ENCODE peak calls at places on chromosome 6, in eight cellular contexts. One of them, this sample, is unnamed.
A peak's percentile ranks its signal among the peaks of the same experiment; 100 is the strongest.

GRCh38 chr6:39100358-39100757 is 14.6 kb downstream of the SAYSD1 start:
- DNase-seq in IMR-90: no peak
- DNase-seq in cardiac muscle cell: no peak
- DNase-seq in lower lobe of right lung: no peak
- DNase-seq in neural progenitor cell: no peak
- DNase-seq in upper lobe of right lung: no peak
- DNase-seq in GM23338: no peak
- DNase-seq in fibroblast of lung: no peak
- DNase-seq in this sample: peak; percentile 40

GRCh38 chr6:167826230-167827061 is at the start of gene AFDN:
- DNase-seq in IMR-90: peak; percentile 21
- DNase-seq in cardiac muscle cell: peak; percentile 66
- DNase-seq in lower lobe of right lung: peak; percentile 83
- DNase-seq in neural progenitor cell: peak; percentile 89
- DNase-seq in upper lobe of right lung: peak; percentile 89
- DNase-seq in GM23338: peak; percentile 78
- DNase-seq in fibroblast of lung: peak; percentile 33
- DNase-seq in this sample: peak; percentile 80

GRCh38 chr6:56329296-56330050 is 82.1 kb upstream of the COL21A1 start:
- DNase-seq in IMR-90: peak; percentile 78
- DNase-seq in cardiac muscle cell: peak; percentile 88
- DNase-seq in lower lobe of right lung: no peak
- DNase-seq in neural progenitor cell: no peak
- DNase-seq in upper lobe of right lung: no peak
- DNase-seq in GM23338: no peak
- DNase-seq in fibroblast of lung: peak; percentile 72
- DNase-seq in this sample: no peak

GRCh38 chr6:166862287-166862977 is 93.9 kb downstream of the RNASET2 start:
- DNase-seq in IMR-90: no peak
- DNase-seq in cardiac muscle cell: peak; percentile 5
- DNase-seq in lower lobe of right lung: no peak
- DNase-seq in neural progenitor cell: peak; percentile 76
- DNase-seq in upper lobe of right lung: no peak
- DNase-seq in GM23338: peak; percentile 83
- DNase-seq in fibroblast of lung: no peak
- DNase-seq in this sample: no peak

GRCh38 chr6:166512567-166512966 is 73.9 kb downstream of the RAMACL start:
- DNase-seq in IMR-90: no peak
- DNase-seq in cardiac muscle cell: no peak
- DNase-seq in lower lobe of right lung: no peak
- DNase-seq in neural progenitor cell: no peak
- DNase-seq in upper lobe of right lung: no peak
- DNase-seq in GM23338: no peak
- DNase-seq in fibroblast of lung: no peak
- DNase-seq in this sample: peak; percentile 83

GRCh38 chr6:108117427-108118358 is 43.2 kb upstream of the OSTM1 start:
- DNase-seq in IMR-90: peak; percentile 21
- DNase-seq in cardiac muscle cell: peak; percentile 21
- DNase-seq in lower lobe of right lung: peak; percentile 69
- DNase-seq in neural progenitor cell: peak; percentile 63
- DNase-seq in upper lobe of right lung: peak; percentile 79
- DNase-seq in GM23338: peak; percentile 88
- DNase-seq in fibroblast of lung: peak; percentile 18
- DNase-seq in this sample: peak; percentile 61

GRCh38 chr6:29816030-29816429 is 11.6 kb upstream of the HLA-G start:
- DNase-seq in IMR-90: no peak
- DNase-seq in cardiac muscle cell: no peak
- DNase-seq in lower lobe of right lung: no peak
- DNase-seq in neural progenitor cell: no peak
- DNase-seq in upper lobe of right lung: no peak
- DNase-seq in GM23338: no peak
- DNase-seq in fibroblast of lung: no peak
- DNase-seq in this sample: no peak

GRCh38 chr6:159719287-159719686 is 8.0 kb upstream of the WTAP start:
- DNase-seq in IMR-90: peak; percentile 25
- DNase-seq in cardiac muscle cell: no peak
- DNase-seq in lower lobe of right lung: no peak
- DNase-seq in neural progenitor cell: no peak
- DNase-seq in upper lobe of right lung: no peak
- DNase-seq in GM23338: no peak
- DNase-seq in fibroblast of lung: no peak
- DNase-seq in this sample: no peak

GRCh38 chr6:168307695-168308021 is 11.9 kb downstream of the DACT2 start:
- DNase-seq in IMR-90: no peak
- DNase-seq in cardiac muscle cell: no peak
- DNase-seq in lower lobe of right lung: no peak
- DNase-seq in neural progenitor cell: no peak
- DNase-seq in upper lobe of right lung: no peak
- DNase-seq in GM23338: no peak
- DNase-seq in fibroblast of lung: no peak
- DNase-seq in this sample: no peak

GRCh38 chr6:33167374-33168148 is 24.7 kb downstream of the COL11A2 start:
- DNase-seq in IMR-90: no peak
- DNase-seq in cardiac muscle cell: no peak
- DNase-seq in lower lobe of right lung: no peak
- DNase-seq in neural progenitor cell: no peak
- DNase-seq in upper lobe of right lung: peak; percentile 59
- DNase-seq in GM23338: no peak
- DNase-seq in fibroblast of lung: no peak
- DNase-seq in this sample: no peak

GRCh38 chr6:82045965-82046756 is 201.4 kb downstream of the IBTK start:
- DNase-seq in IMR-90: peak; percentile 87
- DNase-seq in cardiac muscle cell: peak; percentile 54
- DNase-seq in lower lobe of right lung: no peak
- DNase-seq in neural progenitor cell: no peak
- DNase-seq in upper lobe of right lung: no peak
- DNase-seq in GM23338: no peak
- DNase-seq in fibroblast of lung: peak; percentile 78
- DNase-seq in this sample: no peak

GRCh38 chr6:109420751-109421150 is 19.7 kb downstream of the PPIL6 start:
- DNase-seq in IMR-90: no peak
- DNase-seq in cardiac muscle cell: no peak
- DNase-seq in lower lobe of right lung: no peak
- DNase-seq in neural progenitor cell: no peak
- DNase-seq in upper lobe of right lung: no peak
- DNase-seq in GM23338: no peak
- DNase-seq in fibroblast of lung: no peak
- DNase-seq in this sample: no peak

GRCh38 chr6:3856576-3856975 is 7.4 kb downstream of the FAM50B start:
- DNase-seq in IMR-90: no peak
- DNase-seq in cardiac muscle cell: no peak
- DNase-seq in lower lobe of right lung: no peak
- DNase-seq in neural progenitor cell: no peak
- DNase-seq in upper lobe of right lung: no peak
- DNase-seq in GM23338: no peak
- DNase-seq in fibroblast of lung: no peak
- DNase-seq in this sample: no peak

GRCh38 chr6:62288974-62289373 is 2.9 kb upstream of the KHDRBS2 start:
- DNase-seq in IMR-90: no peak
- DNase-seq in cardiac muscle cell: no peak
- DNase-seq in lower lobe of right lung: no peak
- DNase-seq in neural progenitor cell: no peak
- DNase-seq in upper lobe of right lung: no peak
- DNase-seq in GM23338: no peak
- DNase-seq in fibroblast of lung: no peak
- DNase-seq in this sample: no peak

GRCh38 chr6:13355043-13355945 is 27.0 kb upstream of the TBC1D7 start:
- DNase-seq in IMR-90: peak; percentile 99
- DNase-seq in cardiac muscle cell: peak; percentile 97
- DNase-seq in lower lobe of right lung: no peak
- DNase-seq in neural progenitor cell: no peak
- DNase-seq in upper lobe of right lung: no peak
- DNase-seq in GM23338: no peak
- DNase-seq in fibroblast of lung: peak; percentile 93
- DNase-seq in this sample: peak; percentile 71

GRCh38 chr6:137910424-137910834 is 43.4 kb downstream of the TNFAIP3 start:
- DNase-seq in IMR-90: no peak
- DNase-seq in cardiac muscle cell: peak; percentile 25
- DNase-seq in lower lobe of right lung: no peak
- DNase-seq in neural progenitor cell: no peak
- DNase-seq in upper lobe of right lung: no peak
- DNase-seq in GM23338: no peak
- DNase-seq in fibroblast of lung: no peak
- DNase-seq in this sample: no peak

GRCh38 chr6:134111062-134111677 is 58.7 kb upstream of the SLC2A12 start:
- DNase-seq in IMR-90: peak; percentile 68
- DNase-seq in cardiac muscle cell: peak; percentile 72
- DNase-seq in lower lobe of right lung: no peak
- DNase-seq in neural progenitor cell: peak; percentile 74
- DNase-seq in upper lobe of right lung: no peak
- DNase-seq in GM23338: peak; percentile 88
- DNase-seq in fibroblast of lung: peak; percentile 65
- DNase-seq in this sample: peak; percentile 90

GRCh38 chr6:116799945-116800344 is 28.9 kb downstream of the GPRC6A start:
- DNase-seq in IMR-90: no peak
- DNase-seq in cardiac muscle cell: no peak
- DNase-seq in lower lobe of right lung: no peak
- DNase-seq in neural progenitor cell: no peak
- DNase-seq in upper lobe of right lung: no peak
- DNase-seq in GM23338: no peak
- DNase-seq in fibroblast of lung: no peak
- DNase-seq in this sample: no peak

GRCh38 chr6:25174678-25175077 is 104.5 kb upstream of the CARMIL1 start:
- DNase-seq in IMR-90: no peak
- DNase-seq in cardiac muscle cell: no peak
- DNase-seq in lower lobe of right lung: no peak
- DNase-seq in neural progenitor cell: no peak
- DNase-seq in upper lobe of right lung: no peak
- DNase-seq in GM23338: no peak
- DNase-seq in fibroblast of lung: no peak
- DNase-seq in this sample: no peak

GRCh38 chr6:102356170-102356569 is 962.7 kb downstream of the GRIK2 start:
- DNase-seq in IMR-90: no peak
- DNase-seq in cardiac muscle cell: no peak
- DNase-seq in lower lobe of right lung: no peak
- DNase-seq in neural progenitor cell: no peak
- DNase-seq in upper lobe of right lung: no peak
- DNase-seq in GM23338: peak; percentile 17
- DNase-seq in fibroblast of lung: no peak
- DNase-seq in this sample: no peak

GRCh38 chr6:146785001-146785585 is 186.3 kb downstream of the ADGB start:
- DNase-seq in IMR-90: peak; percentile 41
- DNase-seq in cardiac muscle cell: peak; percentile 66
- DNase-seq in lower lobe of right lung: no peak
- DNase-seq in neural progenitor cell: peak; percentile 78
- DNase-seq in upper lobe of right lung: no peak
- DNase-seq in GM23338: peak; percentile 85
- DNase-seq in fibroblast of lung: peak; percentile 58
- DNase-seq in this sample: peak; percentile 85

GRCh38 chr6:4664117-4664626 is 112.0 kb upstream of the CDYL start:
- DNase-seq in IMR-90: peak; percentile 92
- DNase-seq in cardiac muscle cell: peak; percentile 93
- DNase-seq in lower lobe of right lung: no peak
- DNase-seq in neural progenitor cell: no peak
- DNase-seq in upper lobe of right lung: no peak
- DNase-seq in GM23338: no peak
- DNase-seq in fibroblast of lung: peak; percentile 91
- DNase-seq in this sample: no peak

GRCh38 chr6:10531513-10531912 is 10.4 kb downstream of the GCNT2 start:
- DNase-seq in IMR-90: no peak
- DNase-seq in cardiac muscle cell: no peak
- DNase-seq in lower lobe of right lung: no peak
- DNase-seq in neural progenitor cell: no peak
- DNase-seq in upper lobe of right lung: no peak
- DNase-seq in GM23338: no peak
- DNase-seq in fibroblast of lung: no peak
- DNase-seq in this sample: peak; percentile 83

GRCh38 chr6:10529231-10529801 is 8.2 kb downstream of the GCNT2 start:
- DNase-seq in IMR-90: no peak
- DNase-seq in cardiac muscle cell: no peak
- DNase-seq in lower lobe of right lung: peak; percentile 53
- DNase-seq in neural progenitor cell: no peak
- DNase-seq in upper lobe of right lung: no peak
- DNase-seq in GM23338: no peak
- DNase-seq in fibroblast of lung: no peak
- DNase-seq in this sample: peak; percentile 80

GRCh38 chr6:10526156-10526555 is 5.0 kb downstream of the GCNT2 start:
- DNase-seq in IMR-90: no peak
- DNase-seq in cardiac muscle cell: no peak
- DNase-seq in lower lobe of right lung: no peak
- DNase-seq in neural progenitor cell: no peak
- DNase-seq in upper lobe of right lung: no peak
- DNase-seq in GM23338: no peak
- DNase-seq in fibroblast of lung: no peak
- DNase-seq in this sample: peak; percentile 5

GRCh38 chr6:10531942-10532341 is 10.8 kb downstream of the GCNT2 start:
- DNase-seq in IMR-90: no peak
- DNase-seq in cardiac muscle cell: no peak
- DNase-seq in lower lobe of right lung: no peak
- DNase-seq in neural progenitor cell: no peak
- DNase-seq in upper lobe of right lung: no peak
- DNase-seq in GM23338: no peak
- DNase-seq in fibroblast of lung: no peak
- DNase-seq in this sample: peak; percentile 65

GRCh38 chr6:10528170-10528981 is 7.2 kb downstream of the GCNT2 start:
- DNase-seq in IMR-90: peak; percentile 55
- DNase-seq in cardiac muscle cell: peak; percentile 5
- DNase-seq in lower lobe of right lung: no peak
- DNase-seq in neural progenitor cell: no peak
- DNase-seq in upper lobe of right lung: no peak
- DNase-seq in GM23338: no peak
- DNase-seq in fibroblast of lung: peak; percentile 76
- DNase-seq in this sample: peak; percentile 85
- H3K4me3 ChIP-seq in IMR-90: peak overlapping the region; percentile 26
- H3K4me3 ChIP-seq in cardiac muscle cell: no peak overlapping the region
- H3K4me3 ChIP-seq in lower lobe of right lung: peak overlapping the region; percentile 55
- H3K4me3 ChIP-seq in neural progenitor cell: no peak overlapping the region
- H3K4me3 ChIP-seq in upper lobe of right lung: peak overlapping the region; percentile 60
- H3K4me3 ChIP-seq in GM23338: no peak overlapping the region
- H3K4me3 ChIP-seq in fibroblast of lung: peak overlapping the region; percentile 7
- H3K4me3 ChIP-seq in this sample: peak overlapping the region; percentile 73

GRCh38 chr6:84204011-84204410 is 23.4 kb downstream of the CEP162 start:
- DNase-seq in IMR-90: no peak
- DNase-seq in cardiac muscle cell: no peak
- DNase-seq in lower lobe of right lung: no peak
- DNase-seq in neural progenitor cell: no peak
- DNase-seq in upper lobe of right lung: no peak
- DNase-seq in GM23338: no peak
- DNase-seq in fibroblast of lung: no peak
- DNase-seq in this sample: no peak
- H3K36me3 ChIP-seq in IMR-90: peaks cover 2% of the 10 kb centered on the region
- H3K36me3 ChIP-seq in cardiac muscle cell: peaks cover 10% of the 10 kb centered on the region
- H3K36me3 ChIP-seq in lower lobe of right lung: peaks cover 36% of the 10 kb centered on the region
- H3K36me3 ChIP-seq in neural progenitor cell: no peaks in the 10 kb centered on the region
- H3K36me3 ChIP-seq in upper lobe of right lung: peaks cover 19% of the 10 kb centered on the region
- H3K36me3 ChIP-seq in GM23338: no peaks in the 10 kb centered on the region
- H3K36me3 ChIP-seq in fibroblast of lung: no peaks in the 10 kb centered on the region
- H3K36me3 ChIP-seq in this sample: peaks cover 3% of the 10 kb centered on the region

GRCh38 chr6:163491901-163492300 is 77.4 kb downstream of the QKI start:
- DNase-seq in IMR-90: no peak
- DNase-seq in cardiac muscle cell: no peak
- DNase-seq in lower lobe of right lung: no peak
- DNase-seq in neural progenitor cell: no peak
- DNase-seq in upper lobe of right lung: no peak
- DNase-seq in GM23338: no peak
- DNase-seq in fibroblast of lung: no peak
- DNase-seq in this sample: no peak
- H3K4me3 ChIP-seq in IMR-90: no peak overlapping the region
- H3K4me3 ChIP-seq in cardiac muscle cell: no peak overlapping the region
- H3K4me3 ChIP-seq in lower lobe of right lung: no peak overlapping the region
- H3K4me3 ChIP-seq in neural progenitor cell: no peak overlapping the region
- H3K4me3 ChIP-seq in upper lobe of right lung: no peak overlapping the region
- H3K4me3 ChIP-seq in GM23338: no peak overlapping the region
- H3K4me3 ChIP-seq in fibroblast of lung: no peak overlapping the region
- H3K4me3 ChIP-seq in this sample: no peak overlapping the region

GRCh38 chr6:41859356-41859755 is 35.8 kb downstream of the USP49 start:
- DNase-seq in IMR-90: no peak
- DNase-seq in cardiac muscle cell: no peak
- DNase-seq in lower lobe of right lung: no peak
- DNase-seq in neural progenitor cell: no peak
- DNase-seq in upper lobe of right lung: no peak
- DNase-seq in GM23338: no peak
- DNase-seq in fibroblast of lung: no peak
- DNase-seq in this sample: no peak

GRCh38 chr6:41858703-41859102 is 36.5 kb downstream of the USP49 start:
- DNase-seq in IMR-90: no peak
- DNase-seq in cardiac muscle cell: no peak
- DNase-seq in lower lobe of right lung: no peak
- DNase-seq in neural progenitor cell: no peak
- DNase-seq in upper lobe of right lung: no peak
- DNase-seq in GM23338: no peak
- DNase-seq in fibroblast of lung: no peak
- DNase-seq in this sample: no peak
- H3K36me3 ChIP-seq in IMR-90: no peaks in the 10 kb centered on the region
- H3K36me3 ChIP-seq in cardiac muscle cell: no peaks in the 10 kb centered on the region
- H3K36me3 ChIP-seq in lower lobe of right lung: no peaks in the 10 kb centered on the region
- H3K36me3 ChIP-seq in neural progenitor cell: no peaks in the 10 kb centered on the region
- H3K36me3 ChIP-seq in upper lobe of right lung: no peaks in the 10 kb centered on the region
- H3K36me3 ChIP-seq in GM23338: no peaks in the 10 kb centered on the region
- H3K36me3 ChIP-seq in fibroblast of lung: no peaks in the 10 kb centered on the region
- H3K36me3 ChIP-seq in this sample: no peaks in the 10 kb centered on the region

This sample was measured in Karpas-422.